ENCODE peak calls at places on chromosome 4, in eight cellular contexts. One of them, this sample, is unnamed.

GRCh38 chr4:156594619-156595018 is 377.0 kb downstream of the PDGFC start:
- DNase-seq in Karpas-422: no peak
- DNase-seq in effector memory CD4-positive, alpha-beta T cell: no peak
- DNase-seq in heart right ventricle: peak; percentile 35
- DNase-seq in esophagus squamous epithelium: no peak
- DNase-seq in naive thymus-derived CD4-positive, alpha-beta T cell: no peak
- DNase-seq in heart left ventricle: peak; percentile 27
- DNase-seq in uterus: peak; percentile 41
- DNase-seq in this sample: peak; percentile 13

GRCh38 chr4:76306882-76307669 is 543 bp downstream of the STBD1 start:
- DNase-seq in Karpas-422: no peak
- DNase-seq in effector memory CD4-positive, alpha-beta T cell: no peak
- DNase-seq in heart right ventricle: peak; percentile 68
- DNase-seq in esophagus squamous epithelium: no peak
- DNase-seq in naive thymus-derived CD4-positive, alpha-beta T cell: no peak
- DNase-seq in heart left ventricle: peak; percentile 64
- DNase-seq in uterus: peak; percentile 57
- DNase-seq in this sample: peak; percentile 43

GRCh38 chr4:84582988-84583870 is at the start of gene CDS1:
- DNase-seq in Karpas-422: no peak
- DNase-seq in effector memory CD4-positive, alpha-beta T cell: no peak
- DNase-seq in heart right ventricle: peak; percentile 31
- DNase-seq in esophagus squamous epithelium: no peak
- DNase-seq in naive thymus-derived CD4-positive, alpha-beta T cell: no peak
- DNase-seq in heart left ventricle: peak; percentile 31
- DNase-seq in uterus: no peak
- DNase-seq in this sample: no peak

GRCh38 chr4:80787306-80787705 is 243.2 kb upstream of the BMP3 start:
- DNase-seq in Karpas-422: no peak
- DNase-seq in effector memory CD4-positive, alpha-beta T cell: no peak
- DNase-seq in heart right ventricle: no peak
- DNase-seq in esophagus squamous epithelium: no peak
- DNase-seq in naive thymus-derived CD4-positive, alpha-beta T cell: no peak
- DNase-seq in heart left ventricle: no peak
- DNase-seq in uterus: no peak
- DNase-seq in this sample: no peak

GRCh38 chr4:68256284-68256683 is 10.8 kb upstream of the TMPRSS11B start:
- DNase-seq in Karpas-422: no peak
- DNase-seq in effector memory CD4-positive, alpha-beta T cell: no peak
- DNase-seq in heart right ventricle: no peak
- DNase-seq in esophagus squamous epithelium: no peak
- DNase-seq in naive thymus-derived CD4-positive, alpha-beta T cell: no peak
- DNase-seq in heart left ventricle: no peak
- DNase-seq in uterus: no peak
- DNase-seq in this sample: no peak

GRCh38 chr4:25484243-25484721 is 107.2 kb downstream of the ANAPC4 start:
- DNase-seq in Karpas-422: no peak
- DNase-seq in effector memory CD4-positive, alpha-beta T cell: no peak
- DNase-seq in heart right ventricle: no peak
- DNase-seq in esophagus squamous epithelium: no peak
- DNase-seq in naive thymus-derived CD4-positive, alpha-beta T cell: no peak
- DNase-seq in heart left ventricle: no peak
- DNase-seq in uterus: no peak
- DNase-seq in this sample: no peak

GRCh38 chr4:174713181-174713580 is 115.9 kb downstream of the GLRA3 start:
- DNase-seq in Karpas-422: no peak
- DNase-seq in effector memory CD4-positive, alpha-beta T cell: no peak
- DNase-seq in heart right ventricle: no peak
- DNase-seq in esophagus squamous epithelium: no peak
- DNase-seq in naive thymus-derived CD4-positive, alpha-beta T cell: no peak
- DNase-seq in heart left ventricle: no peak
- DNase-seq in uterus: no peak
- DNase-seq in this sample: no peak

GRCh38 chr4:184364100-184364921 is 110.0 kb downstream of the IRF2 start:
- DNase-seq in Karpas-422: no peak
- DNase-seq in effector memory CD4-positive, alpha-beta T cell: no peak
- DNase-seq in heart right ventricle: no peak
- DNase-seq in esophagus squamous epithelium: no peak
- DNase-seq in naive thymus-derived CD4-positive, alpha-beta T cell: no peak
- DNase-seq in heart left ventricle: no peak
- DNase-seq in uterus: no peak
- DNase-seq in this sample: no peak

GRCh38 chr4:101200561-101200960 is 146.8 kb downstream of the PPP3CA start:
- DNase-seq in Karpas-422: no peak
- DNase-seq in effector memory CD4-positive, alpha-beta T cell: no peak
- DNase-seq in heart right ventricle: no peak
- DNase-seq in esophagus squamous epithelium: no peak
- DNase-seq in naive thymus-derived CD4-positive, alpha-beta T cell: no peak
- DNase-seq in heart left ventricle: no peak
- DNase-seq in uterus: no peak
- DNase-seq in this sample: no peak

GRCh38 chr4:74219241-74219640 is 61.3 kb downstream of the MTHFD2L start:
- DNase-seq in Karpas-422: no peak
- DNase-seq in effector memory CD4-positive, alpha-beta T cell: no peak
- DNase-seq in heart right ventricle: no peak
- DNase-seq in esophagus squamous epithelium: no peak
- DNase-seq in naive thymus-derived CD4-positive, alpha-beta T cell: no peak
- DNase-seq in heart left ventricle: no peak
- DNase-seq in uterus: no peak
- DNase-seq in this sample: no peak

GRCh38 chr4:142274137-142274536 is 572.0 kb downstream of the INPP4B start:
- DNase-seq in Karpas-422: no peak
- DNase-seq in effector memory CD4-positive, alpha-beta T cell: no peak
- DNase-seq in heart right ventricle: no peak
- DNase-seq in esophagus squamous epithelium: no peak
- DNase-seq in naive thymus-derived CD4-positive, alpha-beta T cell: no peak
- DNase-seq in heart left ventricle: no peak
- DNase-seq in uterus: no peak
- DNase-seq in this sample: no peak

GRCh38 chr4:128812360-128812958 is 3.0 kb downstream of the JADE1 start:
- DNase-seq in Karpas-422: peak; percentile 86
- DNase-seq in effector memory CD4-positive, alpha-beta T cell: no peak
- DNase-seq in heart right ventricle: no peak
- DNase-seq in esophagus squamous epithelium: no peak
- DNase-seq in naive thymus-derived CD4-positive, alpha-beta T cell: no peak
- DNase-seq in heart left ventricle: peak; percentile 46
- DNase-seq in uterus: no peak
- DNase-seq in this sample: no peak

GRCh38 chr4:147492301-147492700 is 11.4 kb downstream of the EDNRA start:
- DNase-seq in Karpas-422: no peak
- DNase-seq in effector memory CD4-positive, alpha-beta T cell: no peak
- DNase-seq in heart right ventricle: no peak
- DNase-seq in esophagus squamous epithelium: no peak
- DNase-seq in naive thymus-derived CD4-positive, alpha-beta T cell: no peak
- DNase-seq in heart left ventricle: no peak
- DNase-seq in uterus: no peak
- DNase-seq in this sample: no peak

GRCh38 chr4:75643651-75644050 is 13.3 kb upstream of the CDKL2 start:
- DNase-seq in Karpas-422: no peak
- DNase-seq in effector memory CD4-positive, alpha-beta T cell: no peak
- DNase-seq in heart right ventricle: no peak
- DNase-seq in esophagus squamous epithelium: no peak
- DNase-seq in naive thymus-derived CD4-positive, alpha-beta T cell: no peak
- DNase-seq in heart left ventricle: no peak
- DNase-seq in uterus: no peak
- DNase-seq in this sample: no peak

GRCh38 chr4:25654971-25655963 is at the start of gene SLC34A2:
- DNase-seq in Karpas-422: no peak
- DNase-seq in effector memory CD4-positive, alpha-beta T cell: no peak
- DNase-seq in heart right ventricle: no peak
- DNase-seq in esophagus squamous epithelium: no peak
- DNase-seq in naive thymus-derived CD4-positive, alpha-beta T cell: no peak
- DNase-seq in heart left ventricle: no peak
- DNase-seq in uterus: no peak
- DNase-seq in this sample: no peak

GRCh38 chr4:42326524-42326923 is 70.8 kb upstream of the SHISA3 start:
- DNase-seq in Karpas-422: no peak
- DNase-seq in effector memory CD4-positive, alpha-beta T cell: no peak
- DNase-seq in heart right ventricle: no peak
- DNase-seq in esophagus squamous epithelium: no peak
- DNase-seq in naive thymus-derived CD4-positive, alpha-beta T cell: no peak
- DNase-seq in heart left ventricle: no peak
- DNase-seq in uterus: no peak
- DNase-seq in this sample: no peak

GRCh38 chr4:174377613-174378012 is 93.9 kb downstream of the CEP44 start:
- DNase-seq in Karpas-422: no peak
- DNase-seq in effector memory CD4-positive, alpha-beta T cell: no peak
- DNase-seq in heart right ventricle: no peak
- DNase-seq in esophagus squamous epithelium: no peak
- DNase-seq in naive thymus-derived CD4-positive, alpha-beta T cell: no peak
- DNase-seq in heart left ventricle: no peak
- DNase-seq in uterus: no peak
- DNase-seq in this sample: no peak

DNA sequence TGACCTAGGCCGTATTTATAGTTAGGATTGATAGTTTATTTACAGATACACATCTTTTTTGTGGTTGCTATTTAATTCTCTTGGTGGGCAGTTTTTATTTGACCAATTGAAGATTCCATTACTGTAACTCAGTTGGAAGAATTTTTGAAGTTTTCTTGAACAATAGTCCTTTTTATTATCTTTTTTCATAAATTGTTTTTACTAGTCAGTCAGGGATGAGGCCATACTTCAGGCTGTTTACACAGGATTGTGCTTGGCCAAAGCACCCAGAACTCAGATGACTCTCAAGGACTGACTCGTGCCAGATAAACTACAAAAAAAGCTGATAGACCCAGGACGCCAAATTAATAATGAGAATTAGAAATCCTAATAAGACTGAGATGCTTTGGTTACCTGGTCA is 7.0 kb downstream of the HERC3 start:
- DNase-seq in Karpas-422: no peak
- DNase-seq in effector memory CD4-positive, alpha-beta T cell: no peak
- DNase-seq in heart right ventricle: no peak
- DNase-seq in esophagus squamous epithelium: no peak
- DNase-seq in naive thymus-derived CD4-positive, alpha-beta T cell: no peak
- DNase-seq in heart left ventricle: no peak
- DNase-seq in uterus: no peak
- DNase-seq in this sample: no peak
- H3K27ac ChIP-seq in Karpas-422: no peak overlapping the region
- H3K27ac ChIP-seq in effector memory CD4-positive, alpha-beta T cell: peak overlapping the region; percentile 31
- H3K27ac ChIP-seq in heart right ventricle: peak overlapping the region; percentile 52
- H3K27ac ChIP-seq in esophagus squamous epithelium: peak overlapping the region; percentile 59
- H3K27ac ChIP-seq in naive thymus-derived CD4-positive, alpha-beta T cell: peak overlapping the region; percentile 20
- H3K27ac ChIP-seq in heart left ventricle: peak overlapping the region; percentile 18
- H3K27ac ChIP-seq in uterus: peak overlapping the region; percentile 77
- H3K27ac ChIP-seq in this sample: peak overlapping the region; percentile 55

GRCh38 chr4:7066493-7066892 is 1.4 kb downstream of the GRPEL1 start:
- DNase-seq in Karpas-422: no peak
- DNase-seq in effector memory CD4-positive, alpha-beta T cell: no peak
- DNase-seq in heart right ventricle: no peak
- DNase-seq in esophagus squamous epithelium: no peak
- DNase-seq in naive thymus-derived CD4-positive, alpha-beta T cell: no peak
- DNase-seq in heart left ventricle: no peak
- DNase-seq in uterus: peak; percentile 12
- DNase-seq in this sample: no peak
- H3K4me3 ChIP-seq in Karpas-422: peak overlapping the region; percentile 84
- H3K4me3 ChIP-seq in effector memory CD4-positive, alpha-beta T cell: no peak overlapping the region
- H3K4me3 ChIP-seq in heart right ventricle: peak overlapping the region; percentile 99
- H3K4me3 ChIP-seq in esophagus squamous epithelium: peak overlapping the region; percentile 74
- H3K4me3 ChIP-seq in naive thymus-derived CD4-positive, alpha-beta T cell: peak overlapping the region; percentile 95
- H3K4me3 ChIP-seq in heart left ventricle: peak overlapping the region; percentile 97
- H3K4me3 ChIP-seq in uterus: no peak overlapping the region
- H3K4me3 ChIP-seq in this sample: peak overlapping the region; percentile 82

DNA sequence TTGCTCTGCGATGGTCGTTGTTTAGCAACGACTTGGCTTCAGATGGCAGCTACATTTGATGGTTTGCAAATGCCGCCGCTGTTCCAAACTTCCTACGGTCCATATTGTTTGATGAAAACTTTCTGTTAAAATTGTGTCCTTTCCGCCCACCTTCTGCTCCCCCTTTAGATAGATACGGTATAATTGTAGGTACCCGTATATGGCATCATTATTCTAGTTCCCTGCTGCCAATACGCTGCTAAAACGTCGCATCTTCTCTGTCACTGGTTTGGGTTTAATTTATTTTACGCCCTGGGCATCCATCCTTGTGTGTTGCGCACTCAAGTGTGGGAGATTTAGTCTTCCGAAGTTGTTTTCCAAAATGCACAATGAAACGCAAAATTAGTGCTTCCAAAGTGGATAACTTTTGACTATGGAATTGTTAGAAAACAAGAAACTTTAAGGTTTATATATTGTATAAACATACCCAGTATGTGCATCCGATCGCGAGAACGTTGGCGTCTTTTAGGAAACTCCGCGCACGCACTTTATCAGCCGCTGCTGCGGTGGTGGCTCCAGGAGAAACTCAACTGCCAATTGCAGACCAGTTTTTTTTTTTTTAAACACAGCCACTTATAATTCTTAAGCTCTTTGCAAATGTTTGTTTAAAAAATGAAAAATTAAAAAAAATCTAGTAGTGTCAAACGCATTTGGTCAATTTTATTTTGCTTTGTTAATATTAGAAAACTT is 1.7 kb downstream of the ATOH1 start:
- DNase-seq in Karpas-422: no peak
- DNase-seq in effector memory CD4-positive, alpha-beta T cell: no peak
- DNase-seq in heart right ventricle: no peak
- DNase-seq in esophagus squamous epithelium: no peak
- DNase-seq in naive thymus-derived CD4-positive, alpha-beta T cell: no peak
- DNase-seq in heart left ventricle: no peak
- DNase-seq in uterus: no peak
- DNase-seq in this sample: no peak
- H3K27me3 ChIP-seq in Karpas-422: no peaks in the 10 kb centered on the region
- H3K27me3 ChIP-seq in effector memory CD4-positive, alpha-beta T cell: peaks cover 36% of the 10 kb centered on the region
- H3K27me3 ChIP-seq in heart right ventricle: peaks cover 97% of the 10 kb centered on the region
- H3K27me3 ChIP-seq in esophagus squamous epithelium: peaks cover 100% of the 10 kb centered on the region
- H3K27me3 ChIP-seq in naive thymus-derived CD4-positive, alpha-beta T cell: no peaks in the 10 kb centered on the region
- H3K27me3 ChIP-seq in heart left ventricle: peaks cover 77% of the 10 kb centered on the region
- H3K27me3 ChIP-seq in uterus: peaks cover 78% of the 10 kb centered on the region
- H3K27me3 ChIP-seq in this sample: peaks cover 88% of the 10 kb centered on the region

DNA sequence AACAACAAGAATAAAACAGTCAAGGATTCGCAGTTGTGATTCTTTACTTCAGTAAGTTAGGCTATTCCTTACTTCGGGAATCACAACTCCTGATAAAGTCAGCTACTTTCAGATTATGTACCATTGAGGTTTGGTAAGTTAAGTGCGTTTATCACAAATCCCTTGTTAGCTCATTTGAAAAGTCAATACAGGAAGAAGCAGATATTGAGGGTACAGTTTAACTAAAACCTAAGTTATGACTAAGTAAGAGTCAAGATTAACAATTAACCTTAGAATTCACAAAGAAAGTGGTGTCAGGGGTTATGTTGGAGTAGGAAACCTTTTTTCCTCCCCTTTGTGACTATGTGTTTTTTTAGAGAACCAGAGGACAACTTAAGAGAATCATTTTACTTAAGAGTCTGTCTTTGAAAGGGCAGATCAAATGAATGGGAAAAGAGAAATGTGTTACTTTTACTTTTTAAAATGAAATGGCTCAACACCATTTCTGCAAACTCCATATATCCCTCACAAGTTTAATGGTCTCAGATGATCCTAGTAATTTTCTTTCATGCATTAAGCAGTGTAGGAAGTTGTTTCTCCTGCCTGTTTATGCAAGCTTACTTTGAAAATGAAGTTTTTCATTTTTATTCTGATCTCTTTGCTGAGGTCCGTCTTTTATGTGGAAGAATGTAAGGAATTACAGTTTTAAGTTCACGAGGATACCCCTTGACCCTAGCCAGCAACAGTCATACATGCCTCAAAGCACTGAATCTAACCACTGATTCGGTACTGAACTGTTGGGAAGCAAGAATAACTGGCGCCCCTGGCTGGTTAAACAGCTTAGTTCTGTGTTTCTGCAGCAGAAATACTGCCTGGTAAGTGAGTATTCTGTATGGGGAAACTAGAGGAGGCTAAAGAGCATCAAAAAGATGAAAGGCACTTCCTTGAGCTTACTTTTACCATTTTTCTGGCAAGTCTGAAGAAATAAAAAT is 211.7 kb downstream of the SLC4A4 start:
- DNase-seq in Karpas-422: no peak
- DNase-seq in effector memory CD4-positive, alpha-beta T cell: no peak
- DNase-seq in heart right ventricle: no peak
- DNase-seq in esophagus squamous epithelium: no peak
- DNase-seq in naive thymus-derived CD4-positive, alpha-beta T cell: no peak
- DNase-seq in heart left ventricle: no peak
- DNase-seq in uterus: no peak
- DNase-seq in this sample: no peak
- H3K27ac ChIP-seq in Karpas-422: no peak overlapping the region
- H3K27ac ChIP-seq in effector memory CD4-positive, alpha-beta T cell: no peak overlapping the region
- H3K27ac ChIP-seq in heart right ventricle: no peak overlapping the region
- H3K27ac ChIP-seq in esophagus squamous epithelium: no peak overlapping the region
- H3K27ac ChIP-seq in naive thymus-derived CD4-positive, alpha-beta T cell: no peak overlapping the region
- H3K27ac ChIP-seq in heart left ventricle: no peak overlapping the region
- H3K27ac ChIP-seq in uterus: no peak overlapping the region
- H3K27ac ChIP-seq in this sample: no peak overlapping the region